ENCODE peak calls at places on chromosomes 6 and 20, in ten cellular contexts. Y, C, H, G, D, S, J, L, W and N are unnamed samples.

GRCh38 chr6:162200036-162200435 is 527.5 kb downstream of the PRKN start:
- DNase-seq in Y (no peak), C (peak), H (no peak), G (no peak), D (no peak), S (no peak), J (no peak), L (no peak), W (no peak), N (no peak)

GRCh38 chr6:44858998-44859397 is 469.1 kb upstream of the RUNX2 start:
- DNase-seq in Y (no peak), C (no peak), H (no peak), G (no peak), D (no peak), S (no peak), J (no peak), L (no peak), W (no peak), N (no peak)

GRCh38 chr6:27242589-27243265 is 4.8 kb upstream of the PRSS16 start:
- DNase-seq in Y (no peak), C (no peak), H (no peak), G (no peak), D (no peak), S (no peak), J (no peak), L (no peak), W (no peak), N (no peak)

GRCh38 chr6:29926795-29927427 is 15.4 kb upstream of the HLA-A start:
- DNase-seq in Y (peak), C (peak), H (no peak), G (no peak), D (peak), S (peak), J (no peak), L (peak), W (no peak), N (peak)

GRCh38 chr6:31332637-31333602 is 24.1 kb downstream of the HLA-B start:
- DNase-seq in Y (no peak), C (no peak), H (no peak), G (no peak), D (no peak), S (no peak), J (no peak), L (no peak), W (no peak), N (no peak)

GRCh38 chr20:17806739-17807441 is 107.1 kb downstream of the BANF2 start:
- DNase-seq in Y (peak), C (peak), H (peak), G (no peak), D (no peak), S (no peak), J (no peak), L (peak), W (peak), N (peak)

GRCh38 chr6:79277109-79277508 is 42.6 kb upstream of the HMGN3 start:
- DNase-seq in Y (no peak), C (no peak), H (no peak), G (no peak), D (no peak), S (no peak), J (no peak), L (peak), W (no peak), N (no peak)

GRCh38 chr6:43077981-43078411 is 1.9 kb downstream of the PTK7 start:
- DNase-seq in Y (no peak), C (no peak), H (no peak), G (no peak), D (no peak), S (no peak), J (no peak), L (no peak), W (no peak), N (no peak)

GRCh38 chr20:32992015-32992641 is 12.1 kb downstream of the SUN5 start:
- DNase-seq in Y (no peak), C (no peak), H (no peak), G (no peak), D (no peak), S (no peak), J (no peak), L (no peak), W (no peak), N (no peak)

GRCh38 chr6:8506123-8506522 is 70.8 kb upstream of the SLC35B3 start:
- DNase-seq in Y (no peak), C (no peak), H (no peak), G (no peak), D (no peak), S (no peak), J (no peak), L (no peak), W (no peak), N (no peak)

GRCh38 chr6:150211700-150212615 is 69.1 kb downstream of the PPP1R14C start:
- DNase-seq in Y (no peak), C (no peak), H (no peak), G (no peak), D (no peak), S (no peak), J (no peak), L (no peak), W (no peak), N (no peak)

GRCh38 chr6:156028310-156029131 is 572.9 kb upstream of the NOX3 start:
- DNase-seq in Y (no peak), C (no peak), H (no peak), G (no peak), D (no peak), S (no peak), J (no peak), L (peak), W (no peak), N (no peak)

GRCh38 chr20:2236266-2236665 is 59.5 kb upstream of the TGM3 start:
- DNase-seq in Y (no peak), C (no peak), H (no peak), G (no peak), D (no peak), S (no peak), J (no peak), L (peak), W (peak), N (no peak)

GRCh38 chr20:53389516-53389915 is 204.1 kb downstream of the ZNF217 start:
- DNase-seq in Y (no peak), C (no peak), H (no peak), G (no peak), D (no peak), S (no peak), J (no peak), L (no peak), W (no peak), N (no peak)

GRCh38 chr6:127347188-127347587 is 3.8 kb upstream of the ECHDC1 start:
- DNase-seq in Y (no peak), C (no peak), H (no peak), G (no peak), D (no peak), S (peak), J (no peak), L (no peak), W (no peak), N (no peak)

GRCh38 chr6:52661551-52661950 is 9.4 kb upstream of the TMEM14A start:
- DNase-seq in Y (no peak), C (no peak), H (no peak), G (no peak), D (no peak), S (no peak), J (no peak), L (no peak), W (no peak), N (no peak)

GRCh38 chr20:49484180-49485140 is 2.0 kb upstream of the KCNB1 start:
- DNase-seq in Y (peak), C (peak), H (peak), G (peak), D (peak), S (peak), J (peak), L (peak), W (peak), N (peak)
- TF ChIP-seq POLR2AphosphoS5 in Y (no peak), C (no peak), H (peak), G (no peak), D (no peak), S (no peak), J (no peak), L (no peak), W (no peak), N (peak)

GRCh38 chr6:129235167-129236072 is 352.5 kb downstream of the LAMA2 start:
- DNase-seq in Y (no peak), C (no peak), H (no peak), G (no peak), D (no peak), S (no peak), J (no peak), L (no peak), W (no peak), N (no peak)

GRCh38 chr6:129239825-129240491 is 357.0 kb downstream of the LAMA2 start:
- DNase-seq in Y (no peak), C (peak), H (no peak), G (no peak), D (no peak), S (no peak), J (no peak), L (no peak), W (no peak), N (no peak)

GRCh38 chr6:129240492-129240853 is 357.5 kb downstream of the LAMA2 start:
- DNase-seq in Y (no peak), C (no peak), H (no peak), G (no peak), D (no peak), S (no peak), J (no peak), L (no peak), W (no peak), N (no peak)

GRCh38 chr6:129236110-129236509 is 353.2 kb downstream of the LAMA2 start:
- DNase-seq in Y (no peak), C (no peak), H (no peak), G (no peak), D (no peak), S (no peak), J (no peak), L (no peak), W (no peak), N (no peak)

DNA sequence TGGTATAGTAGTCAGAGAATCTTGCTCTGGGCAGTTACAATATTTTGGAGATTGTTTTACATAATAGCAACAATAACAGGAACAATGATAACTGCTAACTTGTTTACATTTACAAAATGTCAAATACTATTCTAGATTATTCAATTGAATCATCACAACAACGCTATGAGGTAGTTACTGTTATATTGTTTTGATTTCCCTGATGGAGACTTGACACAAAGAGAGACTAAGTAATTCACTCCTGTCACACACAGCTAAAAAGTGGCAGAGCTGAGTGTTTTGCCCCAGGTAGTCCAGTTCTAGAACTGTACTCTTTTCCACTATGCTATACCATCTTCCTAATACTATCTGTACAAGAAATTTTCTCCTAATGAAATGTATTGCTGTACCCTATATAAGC is 356.1 kb downstream of the LAMA2 start:
- DNase-seq in Y (no peak), C (no peak), H (no peak), G (no peak), D (no peak), S (no peak), J (no peak), L (no peak), W (no peak), N (no peak)
- H3K27ac ChIP-seq in Y (no peak), C (no peak), H (no peak), G (no peak), D (no peak), S (no peak), J (no peak), L (no peak), W (no peak), N (no peak)

GRCh38 chr6:56766806-56767178 is 124.1 kb upstream of the DST start:
- DNase-seq in Y (no peak), C (no peak), H (no peak), G (no peak), D (no peak), S (no peak), J (no peak), L (peak), W (no peak), N (no peak)
- TF ChIP-seq POLR2AphosphoS5 in Y (no peak), C (no peak), H (no peak), G (no peak), D (no peak), S (no peak), J (no peak), L (no peak), W (no peak), N (no peak)

GRCh38 chr6:3383525-3383924 is 73.3 kb downstream of the SLC22A23 start:
- DNase-seq in Y (peak), C (peak), H (no peak), G (peak), D (no peak), S (peak), J (no peak), L (no peak), W (peak), N (no peak)
- H3K27ac ChIP-seq in Y (peak), C (no peak), H (no peak), G (peak), D (no peak), S (peak), J (no peak), L (no peak), W (no peak), N (no peak)

GRCh38 chr6:17932362-17932852 is 55.0 kb downstream of the KIF13A start:
- DNase-seq in Y (no peak), C (no peak), H (no peak), G (no peak), D (no peak), S (peak), J (no peak), L (peak), W (peak), N (peak)
- TF ChIP-seq POLR2AphosphoS5 in Y (no peak), C (peak), H (no peak), G (no peak), D (no peak), S (no peak), J (no peak), L (no peak), W (no peak), N (no peak)